ENCODE peak calls at places on chromosomes 13 and 19, in eight cellular contexts. Z, N, J, W, K, Q, S and M are unnamed samples.

GRCh38 chr13:28181413-28181812 is 43.1 kb downstream of the PAN3 start:
- DNase-seq in Z (no peak), N (no peak), J (no peak), W (no peak), K (no peak), Q (no peak), S (no peak), M (no peak)

GRCh38 chr13:46962286-46962941 is 65.6 kb upstream of the HTR2A start:
- DNase-seq in Z (no peak), N (no peak), J (no peak), W (no peak), K (no peak), Q (no peak), S (no peak), M (no peak)

GRCh38 chr13:109130093-109130835 is 500.9 kb downstream of the MYO16 start:
- DNase-seq in Z (no peak), N (no peak), J (no peak), W (no peak), K (no peak), Q (no peak), S (no peak), M (no peak)

GRCh38 chr13:39451860-39452301 is 151.1 kb downstream of the LHFPL6 start:
- DNase-seq in Z (peak; percentile 16), N (peak; percentile 24), J (no peak), W (peak; percentile 63), K (no peak), Q (no peak), S (no peak), M (no peak)

GRCh38 chr19:10113592-10113963 is 2.1 kb downstream of the P2RY11 start:
- DNase-seq in Z (no peak), N (no peak), J (no peak), W (no peak), K (no peak), Q (no peak), S (no peak), M (peak; percentile 73)

GRCh38 chr19:17365361-17365760 is 11.8 kb downstream of the PLVAP start:
- DNase-seq in Z (no peak), N (no peak), J (no peak), W (no peak), K (no peak), Q (no peak), S (no peak), M (no peak)

GRCh38 chr19:55460670-55461258 is 678 bp downstream of the ISOC2 start:
- DNase-seq in Z (peak; percentile 90), N (peak; percentile 83), J (peak; percentile 91), W (peak; percentile 90), K (peak; percentile 82), Q (peak; percentile 83), S (peak; percentile 42), M (peak; percentile 93)

GRCh38 chr19:51305479-51305878 is 6.0 kb upstream of the IGLON5 start:
- DNase-seq in Z (no peak), N (no peak), J (no peak), W (no peak), K (no peak), Q (no peak), S (no peak), M (no peak)

DNA sequence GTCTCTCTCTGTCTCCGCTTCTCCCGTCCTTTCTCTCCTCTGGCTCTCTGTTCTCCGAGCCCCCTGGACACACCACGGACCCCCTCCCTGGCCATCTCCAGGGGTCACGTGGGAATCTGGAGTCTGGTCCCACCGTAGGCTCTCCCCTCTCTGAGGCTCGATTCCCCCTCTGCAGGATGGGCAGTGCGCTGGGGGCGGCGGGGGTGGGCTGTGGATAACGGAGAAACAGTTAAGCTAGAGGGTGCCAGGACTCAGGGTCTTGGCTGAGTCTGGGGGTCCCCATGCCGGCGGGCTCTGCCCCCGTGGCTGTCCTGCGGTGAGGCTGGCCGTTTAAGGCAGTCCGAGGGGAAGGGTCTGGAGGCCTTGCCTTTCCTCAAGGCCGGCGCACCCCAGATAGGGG is 462 bp upstream of the MEIS3 start:
- DNase-seq in Z (no peak), N (no peak), J (no peak), W (no peak), K (no peak), Q (no peak), S (no peak), M (no peak)
- H3K27me3 ChIP-seq in Z (no peaks in the 10 kb centered on the region), N (no peaks in the 10 kb centered on the region), J (peaks cover 70% of the 10 kb centered on the region), W (peaks cover 97% of the 10 kb centered on the region), K (no peaks in the 10 kb centered on the region), Q (peaks cover 57% of the 10 kb centered on the region), S (peaks cover 32% of the 10 kb centered on the region), M (peaks cover 2% of the 10 kb centered on the region)

GRCh38 chr19:43762814-43763213 is 8.1 kb upstream of the SMG9 start:
- DNase-seq in Z (no peak), N (no peak), J (no peak), W (no peak), K (no peak), Q (no peak), S (no peak), M (no peak)
- H3K4me1 ChIP-seq in Z (no peaks in the 10 kb centered on the region), N (peaks cover 7% of the 10 kb centered on the region), J (no peaks in the 10 kb centered on the region), W (peaks cover 65% of the 10 kb centered on the region), K (peaks cover 2% of the 10 kb centered on the region), Q (peaks cover 53% of the 10 kb centered on the region), S (peaks cover 34% of the 10 kb centered on the region), M (no peaks in the 10 kb centered on the region)

GRCh38 chr19:4172861-4173473 is 9.4 kb downstream of the SIRT6 start:
- DNase-seq in Z (peak; percentile 55), N (peak; percentile 24), J (peak; percentile 88), W (peak; percentile 56), K (peak; percentile 84), Q (peak; percentile 40), S (peak; percentile 41), M (peak; percentile 69)
- H3K4me3 ChIP-seq in Z (no peak overlapping the region), N (no peak overlapping the region), J (no peak overlapping the region), W (no peak overlapping the region), K (no peak overlapping the region), Q (no peak overlapping the region), S (no peak overlapping the region), M (no peak overlapping the region)

GRCh38 chr13:78599911-78600310 is 3.4 kb downstream of the POU4F1 start:
- DNase-seq in Z (no peak), N (no peak), J (no peak), W (no peak), K (no peak), Q (no peak), S (no peak), M (no peak)

GRCh38 chr13:78601886-78602560 is 1.3 kb downstream of the POU4F1 start:
- DNase-seq in Z (no peak), N (no peak), J (no peak), W (no peak), K (no peak), Q (no peak), S (no peak), M (no peak)

GRCh38 chr13:78601124-78601885 is 2.0 kb downstream of the POU4F1 start:
- DNase-seq in Z (no peak), N (no peak), J (peak; percentile 55), W (no peak), K (peak; percentile 53), Q (no peak), S (peak; percentile 44), M (no peak)

GRCh38 chr13:78598933-78599332 is 4.4 kb downstream of the POU4F1 start:
- DNase-seq in Z (no peak), N (no peak), J (no peak), W (no peak), K (no peak), Q (no peak), S (no peak), M (no peak)

DNA sequence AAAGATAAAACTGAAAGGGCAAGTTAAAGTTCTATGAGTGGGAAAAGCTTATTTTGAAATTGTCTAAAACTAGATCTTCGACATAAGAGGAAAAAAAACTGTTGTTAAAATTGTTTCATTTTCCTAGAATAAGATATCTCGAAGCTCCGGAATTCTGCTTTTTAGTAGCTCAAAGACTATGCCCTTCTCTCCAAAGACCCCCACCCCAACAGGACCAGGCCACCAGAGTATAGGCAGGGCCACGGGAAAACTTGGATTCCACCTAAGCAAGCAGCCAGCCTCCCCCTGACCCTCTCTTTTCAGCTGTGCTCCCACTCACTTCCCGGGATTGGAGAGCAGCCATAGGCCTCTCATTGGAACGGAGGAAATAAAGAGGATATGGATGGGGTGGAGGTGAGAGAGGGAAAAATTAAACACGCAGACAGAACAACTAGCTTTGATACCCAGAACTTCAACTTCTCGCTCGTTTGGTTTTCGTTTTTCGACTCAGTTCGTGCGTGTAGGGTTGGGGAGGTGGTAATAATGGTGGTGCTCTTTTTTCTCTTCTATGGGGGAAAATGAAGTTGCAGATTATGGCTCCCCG is 2.9 kb downstream of the POU4F1 start:
- DNase-seq in Z (no peak), N (no peak), J (no peak), W (no peak), K (no peak), Q (no peak), S (no peak), M (no peak)
- H3K27me3 ChIP-seq in Z (no peaks in the 10 kb centered on the region), N (peaks cover 15% of the 10 kb centered on the region), J (peaks cover 95% of the 10 kb centered on the region), W (peaks cover 95% of the 10 kb centered on the region), K (no peaks in the 10 kb centered on the region), Q (peaks cover 94% of the 10 kb centered on the region), S (peaks cover 64% of the 10 kb centered on the region), M (no peaks in the 10 kb centered on the region)

GRCh38 chr19:15305582-15306334 is 26.6 kb downstream of the BRD4 start:
- DNase-seq in Z (no peak), N (no peak), J (no peak), W (no peak), K (no peak), Q (no peak), S (no peak), M (no peak)
- H3K4me1 ChIP-seq in Z (peaks cover 22% of the 10 kb centered on the region), N (peaks cover 61% of the 10 kb centered on the region), J (peaks cover 18% of the 10 kb centered on the region), W (peaks cover 83% of the 10 kb centered on the region), K (no peaks in the 10 kb centered on the region), Q (peaks cover 91% of the 10 kb centered on the region), S (peaks cover 65% of the 10 kb centered on the region), M (peaks cover 9% of the 10 kb centered on the region)

GRCh38 chr19:35745328-35746086 is at the start of the genes PSENEN and U2AF1L4:
- DNase-seq in Z (peak; percentile 97), N (peak; percentile 98), J (peak; percentile 100), W (peak; percentile 98), K (peak; percentile 95), Q (peak; percentile 98), S (peak; percentile 100), M (peak; percentile 98)

GRCh38 chr19:35742121-35742724 is at the start of gene IGFLR1:
- DNase-seq in Z (no peak), N (no peak), J (no peak), W (no peak), K (no peak), Q (peak; percentile 73), S (peak; percentile 87), M (peak; percentile 76)

GRCh38 chr19:35744335-35744687 is 907 bp downstream of the U2AF1L4 start:
- DNase-seq in Z (no peak), N (no peak), J (no peak), W (no peak), K (no peak), Q (no peak), S (no peak), M (no peak)

GRCh38 chr19:35744688-35745327 is 410 bp downstream of the U2AF1L4 start:
- DNase-seq in Z (peak; percentile 94), N (peak; percentile 96), J (peak; percentile 98), W (peak; percentile 97), K (peak; percentile 95), Q (peak; percentile 96), S (peak; percentile 96), M (peak; percentile 97)

GRCh38 chr19:35743640-35744306 is 1.4 kb downstream of the U2AF1L4 start:
- DNase-seq in Z (no peak), N (no peak), J (no peak), W (no peak), K (no peak), Q (no peak), S (no peak), M (peak; percentile 68)
- H3K4me3 ChIP-seq in Z (no peak overlapping the region), N (no peak overlapping the region), J (no peak overlapping the region), W (no peak overlapping the region), K (no peak overlapping the region), Q (no peak overlapping the region), S (peak overlapping the region; percentile 88), M (no peak overlapping the region)